ENCODE peak calls at places on chromosome 12, in seven cellular contexts. P, V, Y, A, I, F and Q are unnamed samples.

GRCh38 chr12:79687711-79688270 is 3.0 kb downstream of the PAWR start:
- DNase-seq in P (no peak), V (no peak), Y (no peak), A (no peak), I (no peak), F (no peak), Q (no peak)

GRCh38 chr12:7146228-7146627 is 16.1 kb downstream of the CLSTN3 start:
- DNase-seq in P (no peak), V (no peak), Y (no peak), A (no peak), I (no peak), F (no peak), Q (no peak)

GRCh38 chr12:127809236-127809635 is 457.7 kb upstream of the TMEM132C start:
- DNase-seq in P (no peak), V (peak), Y (no peak), A (no peak), I (no peak), F (no peak), Q (no peak)

GRCh38 chr12:92208613-92209121 is 63.0 kb upstream of the BTG1 start:
- DNase-seq in P (no peak), V (peak), Y (no peak), A (no peak), I (peak), F (peak), Q (peak)

GRCh38 chr12:131353826-131354225 is 357.1 kb upstream of the SFSWAP start:
- DNase-seq in P (no peak), V (no peak), Y (no peak), A (no peak), I (no peak), F (no peak), Q (no peak)

GRCh38 chr12:131217024-131217586 is 263.4 kb downstream of the ADGRD1 start:
- DNase-seq in P (no peak), V (no peak), Y (no peak), A (no peak), I (no peak), F (peak), Q (no peak)

GRCh38 chr12:110888256-110888991 is 32.0 kb downstream of the MYL2 start:
- DNase-seq in P (no peak), V (no peak), Y (no peak), A (no peak), I (no peak), F (no peak), Q (no peak)

GRCh38 chr12:50182461-50182860 is 15.3 kb upstream of the CERS5 start:
- DNase-seq in P (no peak), V (no peak), Y (no peak), A (no peak), I (no peak), F (no peak), Q (no peak)

GRCh38 chr12:105492591-105492990 is 162.1 kb downstream of the C12orf75 start:
- DNase-seq in P (no peak), V (no peak), Y (no peak), A (no peak), I (no peak), F (no peak), Q (no peak)

GRCh38 chr12:93645702-93646101 is 31.5 kb upstream of the CRADD start:
- DNase-seq in P (no peak), V (no peak), Y (no peak), A (no peak), I (no peak), F (no peak), Q (no peak)

GRCh38 chr12:92290881-92291280 is 145.2 kb upstream of the BTG1 start:
- DNase-seq in P (no peak), V (no peak), Y (no peak), A (no peak), I (no peak), F (no peak), Q (no peak)

GRCh38 chr12:14896477-14897184 is 11.0 kb upstream of the MGP start:
- DNase-seq in P (no peak), V (no peak), Y (no peak), A (no peak), I (no peak), F (peak), Q (no peak)

GRCh38 chr12:1932264-1932777 is 13.9 kb upstream of the CACNA2D4 start:
- DNase-seq in P (peak), V (no peak), Y (peak), A (no peak), I (no peak), F (no peak), Q (no peak)

GRCh38 chr12:103780093-103780440 is 61.0 kb downstream of the NT5DC3 start:
- DNase-seq in P (no peak), V (no peak), Y (no peak), A (no peak), I (no peak), F (no peak), Q (no peak)

GRCh38 chr12:83826112-83826511 is 1086.5 kb downstream of the SLC6A15 start:
- DNase-seq in P (peak), V (peak), Y (no peak), A (no peak), I (no peak), F (peak), Q (peak)

GRCh38 chr12:47527816-47528215 is 178.0 kb downstream of the RPAP3 start:
- DNase-seq in P (no peak), V (no peak), Y (no peak), A (no peak), I (no peak), F (no peak), Q (no peak)

GRCh38 chr12:92502417-92503028 is 200.3 kb upstream of the PLEKHG7 start:
- DNase-seq in P (no peak), V (peak), Y (no peak), A (peak), I (peak), F (peak), Q (peak)

GRCh38 chr12:132936163-132936562 is 19.9 kb downstream of the ZNF605 start:
- DNase-seq in P (no peak), V (no peak), Y (no peak), A (no peak), I (no peak), F (no peak), Q (no peak)

GRCh38 chr12:52132754-52133161 is 53.3 kb downstream of the SMIM41 start:
- DNase-seq in P (no peak), V (no peak), Y (no peak), A (no peak), I (no peak), F (no peak), Q (no peak)

GRCh38 chr12:108177131-108177530 is 48.0 kb downstream of the WSCD2 start:
- DNase-seq in P (no peak), V (no peak), Y (no peak), A (no peak), I (no peak), F (no peak), Q (no peak)

GRCh38 chr12:110744697-110745264 is 2.1 kb upstream of the PPP1CC start:
- DNase-seq in P (peak), V (peak), Y (peak), A (no peak), I (no peak), F (no peak), Q (no peak)

GRCh38 chr12:130977046-130977758 is 23.5 kb downstream of the ADGRD1 start:
- DNase-seq in P (no peak), V (no peak), Y (no peak), A (no peak), I (no peak), F (no peak), Q (no peak)

GRCh38 chr12:71731439-71732356 is 23.0 kb upstream of the RAB21 start:
- DNase-seq in P (no peak), V (peak), Y (no peak), A (no peak), I (no peak), F (peak), Q (no peak)

GRCh38 chr12:7870335-7870734 is 2.4 kb downstream of the SLC2A14 start:
- DNase-seq in P (no peak), V (no peak), Y (no peak), A (no peak), I (no peak), F (no peak), Q (no peak)

GRCh38 chr12:127560041-127560478 is 706.9 kb upstream of the TMEM132C start:
- DNase-seq in P (no peak), V (no peak), Y (no peak), A (no peak), I (no peak), F (no peak), Q (no peak)

GRCh38 chr12:125696044-125696443 is 630.8 kb downstream of the AACS start:
- DNase-seq in P (no peak), V (no peak), Y (no peak), A (no peak), I (no peak), F (no peak), Q (no peak)

GRCh38 chr12:78146365-78146772 is 315.7 kb downstream of the NAV3 start:
- DNase-seq in P (no peak), V (peak), Y (no peak), A (no peak), I (no peak), F (peak), Q (no peak)

GRCh38 chr12:76878899-76879709 is at the start of gene CSRP2:
- DNase-seq in P (peak), V (peak), Y (peak), A (peak), I (peak), F (peak), Q (peak)

GRCh38 chr12:82279597-82279996 is 78.6 kb downstream of the CCDC59 start:
- DNase-seq in P (no peak), V (no peak), Y (no peak), A (no peak), I (no peak), F (no peak), Q (no peak)

GRCh38 chr12:122641976-122642375 is 61.2 kb downstream of the HCAR2 start:
- DNase-seq in P (no peak), V (no peak), Y (no peak), A (no peak), I (no peak), F (no peak), Q (no peak)

GRCh38 chr12:3295648-3296408 is 195.2 kb upstream of the PRMT8 start:
- DNase-seq in P (peak), V (no peak), Y (no peak), A (no peak), I (no peak), F (no peak), Q (no peak)

GRCh38 chr12:98594050-98594853 is 766 bp downstream of the SLC25A3 start:
- DNase-seq in P (peak), V (no peak), Y (peak), A (no peak), I (no peak), F (peak), Q (no peak)

GRCh38 chr12:71684081-71684480 is 1.8 kb upstream of the TMEM19 start:
- DNase-seq in P (no peak), V (peak), Y (no peak), A (no peak), I (no peak), F (no peak), Q (no peak)

GRCh38 chr12:131796754-131797587 is 31.2 kb upstream of the MMP17 start:
- DNase-seq in P (no peak), V (no peak), Y (no peak), A (no peak), I (no peak), F (no peak), Q (no peak)

GRCh38 chr12:84411031-84411430 is 501.6 kb downstream of the SLC6A15 start:
- DNase-seq in P (no peak), V (no peak), Y (no peak), A (no peak), I (no peak), F (no peak), Q (no peak)

GRCh38 chr12:98516184-98516873 is 939 bp downstream of the TMPO start:
- DNase-seq in P (peak), V (peak), Y (peak), A (peak), I (peak), F (peak), Q (peak)

GRCh38 chr12:111643428-111643826 is 42.3 kb downstream of the BRAP start:
- DNase-seq in P (peak), V (no peak), Y (peak), A (no peak), I (no peak), F (no peak), Q (peak)

GRCh38 chr12:81668475-81668874 is 90.7 kb downstream of the PPFIA2 start:
- DNase-seq in P (no peak), V (peak), Y (no peak), A (no peak), I (no peak), F (no peak), Q (no peak)

GRCh38 chr12:54216580-54217308 is 28.0 kb upstream of the SMUG1 start:
- DNase-seq in P (peak), V (peak), Y (peak), A (peak), I (no peak), F (peak), Q (peak)
- TF ChIP-seq EP300 in P (no peak), V (no peak), Y (no peak), A (no peak), I (no peak), F (peak), Q (no peak)

DNA sequence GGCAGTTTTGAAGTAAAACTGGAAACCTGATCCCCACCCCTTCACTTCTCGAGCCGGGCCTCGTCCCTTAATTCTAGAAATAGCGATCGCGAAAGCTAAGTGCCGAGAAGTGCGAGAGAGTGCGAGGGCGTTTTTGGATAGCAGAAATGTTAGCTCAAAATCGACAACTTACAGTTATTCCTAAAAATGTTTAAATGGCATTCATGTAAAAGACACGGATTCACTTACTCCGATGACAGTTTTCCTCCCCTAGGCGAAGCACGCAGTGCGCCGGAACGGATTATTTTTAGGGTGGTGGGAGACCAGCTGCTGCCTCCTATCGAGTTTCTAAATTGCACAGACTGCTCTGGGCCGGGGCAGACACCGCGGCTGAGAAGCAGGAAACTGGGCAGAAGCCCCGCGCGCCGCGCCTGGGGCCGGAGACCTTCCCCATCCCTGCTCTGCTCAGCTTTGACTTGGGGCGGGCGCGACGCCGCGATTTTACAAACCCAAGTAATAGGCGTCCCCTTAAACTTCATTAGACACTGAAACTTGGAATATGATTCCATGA is at the start of gene ABCC9:
- DNase-seq in P (peak), V (no peak), Y (peak), A (peak), I (no peak), F (peak), Q (peak)
- TF ChIP-seq POLR2A in P (no peak), V (no peak), Y (no peak), A (peak), I (no peak), F (no peak), Q (no peak)

GRCh38 chr12:26283046-26283445 is 87.7 kb downstream of the SSPN start:
- DNase-seq in P (no peak), V (no peak), Y (no peak), A (no peak), I (no peak), F (no peak), Q (no peak)

GRCh38 chr12:26281320-26281719 is 85.9 kb downstream of the SSPN start:
- DNase-seq in P (no peak), V (no peak), Y (no peak), A (peak), I (no peak), F (no peak), Q (no peak)

GRCh38 chr12:26279908-26280307 is 84.5 kb downstream of the SSPN start:
- DNase-seq in P (no peak), V (no peak), Y (no peak), A (no peak), I (no peak), F (no peak), Q (no peak)

GRCh38 chr12:26282339-26282945 is 87.1 kb downstream of the SSPN start:
- DNase-seq in P (no peak), V (no peak), Y (no peak), A (no peak), I (no peak), F (no peak), Q (no peak)

DNA sequence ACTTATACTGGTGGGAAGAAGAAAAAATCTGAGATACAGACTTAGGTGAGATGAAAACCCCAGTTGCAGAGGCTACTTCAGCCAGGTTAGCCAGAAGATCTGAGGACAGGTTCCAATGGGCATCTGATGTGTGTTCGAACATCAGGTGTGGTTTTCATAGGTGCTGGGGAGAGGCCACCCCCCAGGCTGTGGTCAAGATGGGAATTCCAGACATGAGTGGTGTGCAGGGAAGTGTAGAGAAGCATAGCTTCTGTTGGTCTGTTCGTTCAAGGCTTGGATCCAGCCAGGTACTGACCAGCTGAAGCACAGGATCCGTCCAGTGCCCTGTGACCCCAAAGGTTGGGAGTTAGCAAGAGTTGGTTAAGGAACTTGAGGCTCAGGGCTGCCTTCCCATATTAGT is 85.5 kb downstream of the SSPN start:
- DNase-seq in P (no peak), V (no peak), Y (no peak), A (no peak), I (no peak), F (no peak), Q (no peak)
- TF ChIP-seq EP300 in P (no peak), V (no peak), Y (no peak), A (no peak), I (no peak), F (no peak), Q (no peak)

GRCh38 chr12:57549203-57549908 is 488 bp upstream of the KIF5A start:
- DNase-seq in P (no peak), V (no peak), Y (no peak), A (no peak), I (no peak), F (no peak), Q (no peak)

GRCh38 chr12:57550628-57551549 is 1.0 kb downstream of the KIF5A start:
- DNase-seq in P (no peak), V (no peak), Y (no peak), A (no peak), I (no peak), F (no peak), Q (no peak)

GRCh38 chr12:57551637-57552305 is 1.9 kb downstream of the KIF5A start:
- DNase-seq in P (no peak), V (no peak), Y (no peak), A (no peak), I (no peak), F (peak), Q (no peak)

GRCh38 chr12:57548488-57548887 is 1.4 kb upstream of the KIF5A start:
- DNase-seq in P (no peak), V (no peak), Y (no peak), A (no peak), I (no peak), F (peak), Q (no peak)

DNA sequence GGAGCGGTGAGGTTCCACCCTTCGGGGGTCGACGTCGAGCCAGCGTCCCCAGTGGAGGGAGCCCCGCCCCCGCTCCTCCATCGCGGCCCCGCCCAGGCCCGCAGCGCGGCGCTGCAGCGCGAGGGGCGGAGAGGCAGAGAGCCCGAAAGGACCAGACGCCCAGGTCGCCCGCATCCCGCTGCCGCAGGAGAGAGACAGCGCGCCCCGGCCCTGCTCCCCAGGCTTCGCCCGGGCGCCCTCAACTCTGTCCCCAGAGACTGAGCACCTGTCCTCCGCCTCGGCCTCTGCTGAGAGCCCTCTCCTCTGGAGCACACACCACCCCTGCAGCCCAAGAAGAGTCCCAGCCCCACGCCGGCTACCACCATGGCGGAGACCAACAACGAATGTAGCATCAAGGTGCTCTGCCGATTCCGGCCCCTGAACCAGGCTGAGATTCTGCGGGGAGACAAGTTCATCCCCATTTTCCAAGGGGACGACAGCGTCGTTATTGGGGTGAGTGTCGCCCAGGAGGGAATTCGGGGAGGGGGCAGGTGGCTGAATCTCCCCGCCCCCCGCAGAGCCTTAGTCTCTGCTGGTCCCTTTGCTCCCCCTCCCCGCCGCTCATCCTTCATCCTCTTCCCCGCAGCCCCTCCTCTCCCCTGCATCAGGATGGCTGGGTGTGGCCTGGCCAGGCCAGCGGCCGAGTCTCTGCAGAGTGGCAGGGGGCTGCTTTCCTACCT is at the start of gene KIF5A:
- DNase-seq in P (no peak), V (no peak), Y (peak), A (no peak), I (no peak), F (peak), Q (no peak)
- TF ChIP-seq POLR2A in P (no peak), V (no peak), Y (no peak), A (no peak), I (peak), F (peak), Q (peak)

GRCh38 chr12:65465766-65466547 is 187.5 kb downstream of the MSRB3 start:
- DNase-seq in P (no peak), V (no peak), Y (no peak), A (no peak), I (no peak), F (no peak), Q (no peak)
- TF ChIP-seq EP300 in P (no peak), V (no peak), Y (no peak), A (no peak), I (no peak), F (no peak), Q (no peak)

GRCh38 chr12:11727133-11727664 is 77.7 kb downstream of the ETV6 start:
- DNase-seq in P (no peak), V (no peak), Y (no peak), A (no peak), I (peak), F (no peak), Q (no peak)

GRCh38 chr12:11728154-11728755 is 78.8 kb downstream of the ETV6 start:
- DNase-seq in P (no peak), V (no peak), Y (no peak), A (no peak), I (no peak), F (no peak), Q (no peak)

GRCh38 chr12:11730299-11731041 is 81.0 kb downstream of the ETV6 start:
- DNase-seq in P (peak), V (no peak), Y (peak), A (no peak), I (peak), F (no peak), Q (no peak)

GRCh38 chr12:11729439-11730150 is 80.1 kb downstream of the ETV6 start:
- DNase-seq in P (no peak), V (no peak), Y (no peak), A (no peak), I (no peak), F (no peak), Q (no peak)

DNA sequence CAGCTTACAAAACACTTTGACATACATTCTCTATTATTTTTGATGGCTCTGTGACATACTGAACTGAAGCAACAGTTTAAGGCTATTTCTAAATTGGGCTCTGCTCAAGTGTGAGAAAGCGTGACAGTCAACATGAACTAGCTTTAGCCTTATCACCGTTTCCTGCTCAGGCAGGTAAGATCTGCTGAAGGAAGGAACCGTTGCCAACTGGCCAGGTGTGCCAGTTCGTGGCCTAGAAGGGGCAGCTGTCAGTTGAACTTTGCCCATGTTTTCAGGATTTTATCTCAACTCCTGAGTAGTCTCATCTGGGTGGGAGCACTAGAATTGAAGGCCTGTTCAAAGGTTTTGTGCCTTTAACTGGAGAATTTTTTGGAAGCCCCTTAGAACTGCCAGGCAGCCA is 79.5 kb downstream of the ETV6 start:
- DNase-seq in P (peak), V (no peak), Y (peak), A (no peak), I (no peak), F (no peak), Q (no peak)
- TF ChIP-seq POLR2A in P (no peak), V (no peak), Y (no peak), A (no peak), I (peak), F (no peak), Q (no peak)